ENCODE peak calls at places on chromosomes 7 and 10, in eight cellular contexts. O is HTR-8/SVneo; I is Daoy; R is AG09309; Y is neural crest cell; C is activated T-helper 1 cell treated with anti-CD3 and anti-CD28 coated beads, Interleukin-2, amount 50 U/mL, for 16 hours; Z is stromal cell of bone marrow; S is globus pallidus. E is an unnamed sample.

GRCh38 chr10:64408386-64409178 is 887.4 kb downstream of the REEP3 start:
- DNase-seq in S (no peak), O (no peak), C (no peak), I (no peak), R (no peak), Y (no peak), Z (no peak), E (no peak)

GRCh38 chr7:20111821-20112542 is 105.2 kb downstream of the MACC1 start:
- DNase-seq in C (no peak), Z (no peak), O (no peak), I (no peak), S (no peak), Y (no peak), R (no peak), E (no peak)

GRCh38 chr10:100742936-100743335 is 2.4 kb upstream of the PAX2 start:
- DNase-seq in C (no peak), O (no peak), I (no peak), Y (no peak), Z (no peak), R (no peak), S (no peak), E (no peak)

GRCh38 chr10:24494777-24495176 is 228.9 kb downstream of the ARHGAP21 start:
- DNase-seq in I (no peak), S (no peak), R (no peak), C (no peak), Y (no peak), Z (no peak), O (no peak), E (no peak)

GRCh38 chr10:108204528-108205313 is 1040.2 kb upstream of the SORCS1 start:
- DNase-seq in Y (peak), C (no peak), O (no peak), Z (no peak), R (no peak), I (no peak), S (no peak), E (no peak)

GRCh38 chr10:78462728-78463228 is 429.1 kb downstream of the RPS24 start:
- DNase-seq in Y (no peak), Z (no peak), I (no peak), S (no peak), R (no peak), O (no peak), C (no peak), E (no peak)

GRCh38 chr10:98295401-98295811 is 27.4 kb upstream of the LOXL4 start:
- DNase-seq in C (no peak), O (no peak), Y (no peak), R (no peak), S (peak), I (no peak), Z (no peak), E (no peak)

GRCh38 chr10:79246209-79246581 is 101.1 kb upstream of the PPIF start:
- DNase-seq in Y (no peak), S (peak), C (no peak), R (no peak), O (no peak), I (peak), Z (peak), E (no peak)

GRCh38 chr7:50953303-50953702 is 170.6 kb upstream of the GRB10 start:
- DNase-seq in S (no peak), C (no peak), O (no peak), R (no peak), I (no peak), Z (no peak), Y (no peak), E (no peak)

GRCh38 chr7:124989911-124990310 is 60.3 kb upstream of the POT1 start:
- DNase-seq in O (no peak), C (no peak), I (no peak), S (no peak), R (no peak), Z (peak), Y (no peak), E (no peak)

GRCh38 chr7:30707391-30708351 is 25.4 kb upstream of the CRHR2 start:
- DNase-seq in R (no peak), Z (no peak), O (no peak), Y (no peak), C (no peak), I (no peak), S (no peak), E (no peak)

GRCh38 chr10:105973252-105973877 is 1191.1 kb downstream of the SORCS1 start:
- DNase-seq in I (no peak), R (no peak), Z (no peak), O (no peak), C (no peak), S (no peak), Y (no peak), E (no peak)

GRCh38 chr10:115856580-115856979 is 416.4 kb downstream of the GFRA1 start:
- DNase-seq in Z (no peak), Y (no peak), I (peak), C (no peak), O (no peak), R (no peak), S (no peak), E (peak)

GRCh38 chr7:101507791-101508252 is 121.3 kb downstream of the MYL10 start:
- DNase-seq in I (peak), Y (peak), R (no peak), S (no peak), Z (no peak), C (no peak), O (peak), E (no peak)

GRCh38 chr7:80088705-80089104 is 45.9 kb upstream of the GNAI1 start:
- DNase-seq in S (no peak), R (no peak), O (no peak), Y (no peak), I (no peak), C (no peak), Z (no peak), E (peak)

GRCh38 chr10:6416892-6417512 is 163.1 kb downstream of the PRKCQ start:
- DNase-seq in S (peak), R (no peak), I (peak), O (peak), Z (no peak), Y (peak), C (no peak), E (peak)

GRCh38 chr7:77427996-77428603 is 12.0 kb upstream of the GSAP start:
- DNase-seq in Y (no peak), C (no peak), Z (peak), R (no peak), I (peak), S (no peak), O (no peak), E (no peak)

GRCh38 chr10:92384741-92385140 is 93.8 kb downstream of the MARCHF5 start:
- DNase-seq in C (no peak), Z (no peak), O (no peak), R (no peak), S (no peak), Y (no peak), I (no peak), E (no peak)

GRCh38 chr7:88089484-88090050 is 130.3 kb downstream of the SRI start:
- DNase-seq in R (no peak), O (no peak), C (no peak), S (peak), I (no peak), Z (no peak), Y (no peak), E (no peak)

GRCh38 chr10:73888514-73888913 is 14.2 kb upstream of the CAMK2G start:
- DNase-seq in I (no peak), O (no peak), Y (no peak), S (no peak), C (no peak), Z (no peak), R (no peak), E (peak)

GRCh38 chr10:75191821-75192568 is 18.6 kb upstream of the VDAC2 start:
- DNase-seq in C (no peak), Z (peak), O (peak), Y (no peak), R (peak), I (peak), S (no peak), E (peak)

GRCh38 chr7:111459757-111460280 is 102.5 kb downstream of the IMMP2L start:
- DNase-seq in C (no peak), Y (no peak), R (no peak), Z (no peak), S (no peak), O (no peak), I (no peak), E (no peak)

GRCh38 chr10:44723654-44724053 is 187.5 kb upstream of the TMEM72 start:
- DNase-seq in I (peak), Z (peak), S (no peak), C (no peak), R (peak), Y (no peak), O (peak), E (no peak)

GRCh38 chr10:68086910-68087309 is 11.8 kb upstream of the HERC4 start:
- DNase-seq in C (no peak), S (no peak), O (no peak), R (no peak), I (no peak), Z (no peak), Y (no peak), E (no peak)

GRCh38 chr10:86899670-86900276 is 57.6 kb downstream of the MMRN2 start:
- DNase-seq in Z (peak), O (peak), C (no peak), I (peak), S (peak), R (no peak), Y (peak), E (no peak)

GRCh38 chr7:35254496-35255416 is 856 bp upstream of the TBX20 start:
- DNase-seq in S (no peak), Z (no peak), I (no peak), Y (no peak), R (no peak), O (no peak), C (no peak), E (no peak)

GRCh38 chr7:95686109-95686508 is 86.2 kb upstream of the DYNC1I1 start:
- DNase-seq in S (peak), C (no peak), R (no peak), O (no peak), Y (peak), I (peak), Z (peak), E (no peak)

GRCh38 chr10:27369832-27370231 is 129.2 kb upstream of the ACBD5 start:
- DNase-seq in C (no peak), R (no peak), I (no peak), O (peak), S (no peak), Y (no peak), Z (no peak), E (no peak)

GRCh38 chr10:102802920-102803534 is 34.2 kb downstream of the CYP17A1 start:
- DNase-seq in Z (peak), R (peak), Y (no peak), O (peak), I (peak), S (no peak), C (no peak), E (peak)

GRCh38 chr7:26367219-26367711 is 75.6 kb downstream of the SNX10 start:
- DNase-seq in I (no peak), Z (no peak), S (no peak), O (no peak), R (no peak), C (no peak), Y (no peak), E (no peak)